ENCODE peak calls at places on chromosomes 5 and 9, in five cellular contexts. One of them, this sample, is unnamed.

GRCh38 chr5:174571662-174572397 is 152.6 kb upstream of the MSX2 start:
- DNase-seq in H1: no peak
- DNase-seq in K562: no peak
- DNase-seq in GM12878: no peak
- DNase-seq in HCT116: peak
- DNase-seq in this sample: peak

GRCh38 chr9:32525506-32525905 is 490 bp downstream of the RIGI start:
- DNase-seq in H1: no peak
- DNase-seq in HCT116: no peak
- DNase-seq in GM12878: peak
- DNase-seq in K562: no peak
- DNase-seq in this sample: no peak

GRCh38 chr5:132495063-132495671 is 4.6 kb upstream of the IRF1 start:
- DNase-seq in K562: no peak
- DNase-seq in HCT116: no peak
- DNase-seq in GM12878: no peak
- DNase-seq in H1: peak
- DNase-seq in this sample: no peak

GRCh38 chr5:137206030-137206715 is 293.0 kb downstream of the SPOCK1 start:
- DNase-seq in HCT116: no peak
- DNase-seq in K562: no peak
- DNase-seq in H1: no peak
- DNase-seq in GM12878: no peak
- DNase-seq in this sample: no peak

GRCh38 chr9:114343471-114344187 is 14.0 kb downstream of the ORM2 start:
- DNase-seq in GM12878: no peak
- DNase-seq in HCT116: no peak
- DNase-seq in H1: no peak
- DNase-seq in K562: no peak
- DNase-seq in this sample: no peak

GRCh38 chr5:95861858-95862561 is 39.5 kb upstream of the GLRX start:
- DNase-seq in H1: no peak
- DNase-seq in HCT116: no peak
- DNase-seq in K562: no peak
- DNase-seq in GM12878: no peak
- DNase-seq in this sample: no peak

GRCh38 chr5:9479361-9479760 is 66.5 kb downstream of the SEMA5A start:
- DNase-seq in H1: no peak
- DNase-seq in HCT116: no peak
- DNase-seq in GM12878: no peak
- DNase-seq in K562: no peak
- DNase-seq in this sample: no peak

GRCh38 chr5:178787889-178788288 is 57.4 kb upstream of the ZNF354A start:
- DNase-seq in HCT116: no peak
- DNase-seq in H1: no peak
- DNase-seq in K562: no peak
- DNase-seq in GM12878: no peak
- DNase-seq in this sample: no peak

GRCh38 chr5:92332039-92332438 is 948.9 kb upstream of the ARRDC3 start:
- DNase-seq in H1: no peak
- DNase-seq in K562: no peak
- DNase-seq in GM12878: no peak
- DNase-seq in HCT116: no peak
- DNase-seq in this sample: no peak

GRCh38 chr5:116488334-116488733 is 86.3 kb downstream of the SEMA6A start:
- DNase-seq in K562: no peak
- DNase-seq in GM12878: no peak
- DNase-seq in H1: no peak
- DNase-seq in HCT116: no peak
- DNase-seq in this sample: no peak

GRCh38 chr5:66653380-66653779 is 57.2 kb downstream of the MAST4 start:
- DNase-seq in GM12878: no peak
- DNase-seq in HCT116: no peak
- DNase-seq in H1: no peak
- DNase-seq in K562: no peak
- DNase-seq in this sample: no peak

GRCh38 chr5:124453221-124454032 is 293.0 kb downstream of the ZNF608 start:
- DNase-seq in K562: no peak
- DNase-seq in H1: no peak
- DNase-seq in GM12878: peak
- DNase-seq in HCT116: peak
- DNase-seq in this sample: no peak

GRCh38 chr5:65916636-65917035 is 9.7 kb upstream of the ERBIN start:
- DNase-seq in K562: no peak
- DNase-seq in HCT116: no peak
- DNase-seq in H1: no peak
- DNase-seq in GM12878: no peak
- DNase-seq in this sample: no peak

GRCh38 chr5:90747175-90747574 is 188.6 kb downstream of the ADGRV1 start:
- DNase-seq in GM12878: no peak
- DNase-seq in K562: peak
- DNase-seq in H1: no peak
- DNase-seq in HCT116: peak
- DNase-seq in this sample: no peak

GRCh38 chr9:129749575-129749974 is 3.3 kb downstream of the PTGES start:
- DNase-seq in GM12878: no peak
- DNase-seq in HCT116: no peak
- DNase-seq in H1: no peak
- DNase-seq in K562: no peak
- DNase-seq in this sample: no peak

GRCh38 chr9:129748249-129748648 is 4.6 kb downstream of the PTGES start:
- DNase-seq in H1: no peak
- DNase-seq in GM12878: no peak
- DNase-seq in K562: no peak
- DNase-seq in HCT116: no peak
- DNase-seq in this sample: no peak

GRCh38 chr9:129746092-129746760 is 6.6 kb downstream of the PTGES start:
- DNase-seq in H1: no peak
- DNase-seq in GM12878: no peak
- DNase-seq in K562: no peak
- DNase-seq in HCT116: no peak
- DNase-seq in this sample: no peak

GRCh38 chr9:129740666-129741464 is 12.0 kb downstream of the PTGES start:
- DNase-seq in K562: no peak
- DNase-seq in HCT116: no peak
- DNase-seq in H1: no peak
- DNase-seq in GM12878: no peak
- DNase-seq in this sample: no peak

GRCh38 chr9:129745186-129745585 is 7.7 kb downstream of the PTGES start:
- DNase-seq in K562: no peak
- DNase-seq in GM12878: no peak
- DNase-seq in H1: no peak
- DNase-seq in HCT116: no peak
- DNase-seq in this sample: no peak
- TF ChIP-seq SRF in K562: no peak
- TF ChIP-seq SRF in GM12878: no peak
- TF ChIP-seq SRF in H1: no peak
- TF ChIP-seq SRF in HCT116: no peak
- TF ChIP-seq SRF in this sample: no peak

GRCh38 chr5:72106922-72107873 is at the start of gene MAP1B:
- DNase-seq in H1: peak
- DNase-seq in GM12878: no peak
- DNase-seq in K562: peak
- DNase-seq in HCT116: no peak
- DNase-seq in this sample: peak
- TF ChIP-seq JUND in H1: peak
- TF ChIP-seq JUND in GM12878: no peak
- TF ChIP-seq JUND in K562: peak
- TF ChIP-seq JUND in HCT116: no peak
- TF ChIP-seq JUND in this sample: peak

DNA sequence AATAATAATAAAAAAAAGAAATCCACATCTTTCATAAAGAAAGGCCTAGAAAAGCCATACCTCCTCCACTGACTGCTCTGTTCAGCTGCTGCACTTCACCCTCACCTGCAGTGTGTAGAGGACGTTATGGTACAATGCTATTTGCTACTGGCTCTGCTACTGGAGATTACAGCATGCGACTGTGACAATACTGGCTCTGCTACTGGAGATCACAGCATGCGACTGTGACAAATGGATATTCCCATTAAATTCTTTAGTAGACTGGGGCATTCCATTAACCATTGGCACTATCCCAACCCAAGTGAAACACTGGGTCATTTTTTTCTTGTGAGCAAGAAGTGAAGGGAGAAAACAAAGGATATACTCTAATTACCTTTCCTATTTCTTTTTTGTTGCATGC is 1063.5 kb upstream of the DMAC1 start:
- DNase-seq in H1: no peak
- DNase-seq in HCT116: no peak
- DNase-seq in K562: no peak
- DNase-seq in GM12878: no peak
- DNase-seq in this sample: no peak
- TF ChIP-seq SRF in H1: no peak
- TF ChIP-seq SRF in HCT116: no peak
- TF ChIP-seq SRF in K562: no peak
- TF ChIP-seq SRF in GM12878: no peak
- TF ChIP-seq SRF in this sample: no peak

GRCh38 chr5:58670620-58671019 is 87.7 kb downstream of the RAB3C start:
- DNase-seq in GM12878: no peak
- DNase-seq in H1: no peak
- DNase-seq in K562: no peak
- DNase-seq in HCT116: no peak
- DNase-seq in this sample: no peak

GRCh38 chr5:58674070-58674469 is 91.2 kb downstream of the RAB3C start:
- DNase-seq in HCT116: no peak
- DNase-seq in H1: no peak
- DNase-seq in K562: no peak
- DNase-seq in GM12878: no peak
- DNase-seq in this sample: no peak

GRCh38 chr5:58672521-58672920 is 89.6 kb downstream of the RAB3C start:
- DNase-seq in H1: no peak
- DNase-seq in GM12878: no peak
- DNase-seq in K562: no peak
- DNase-seq in HCT116: no peak
- DNase-seq in this sample: no peak

GRCh38 chr5:58674711-58675110 is 91.8 kb downstream of the RAB3C start:
- DNase-seq in H1: no peak
- DNase-seq in K562: no peak
- DNase-seq in GM12878: no peak
- DNase-seq in HCT116: no peak
- DNase-seq in this sample: no peak

DNA sequence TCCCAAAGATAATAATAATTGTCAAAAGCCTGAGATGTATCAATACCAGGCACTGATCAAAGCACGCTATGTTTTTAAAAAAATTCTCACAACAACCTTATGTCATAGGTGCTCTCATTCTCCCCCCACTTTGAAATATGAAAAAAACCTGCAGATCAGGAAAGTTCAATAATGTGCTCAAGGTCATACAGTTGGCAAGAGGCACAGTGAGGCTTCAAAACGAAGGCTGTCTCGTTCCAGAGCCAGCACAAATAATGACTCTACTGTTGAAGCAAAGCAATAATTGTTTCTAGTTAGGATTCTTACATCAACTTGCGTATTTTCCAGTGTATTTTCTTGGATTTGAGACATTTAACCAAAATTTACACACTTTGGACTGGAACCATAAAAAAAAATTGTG is 88.3 kb downstream of the RAB3C start:
- DNase-seq in GM12878: no peak
- DNase-seq in HCT116: no peak
- DNase-seq in H1: no peak
- DNase-seq in K562: no peak
- DNase-seq in this sample: no peak
- TF ChIP-seq JUND in GM12878: no peak
- TF ChIP-seq JUND in HCT116: no peak
- TF ChIP-seq JUND in H1: no peak
- TF ChIP-seq JUND in K562: no peak
- TF ChIP-seq JUND in this sample: no peak

GRCh38 chr9:18474778-18475177 is 825 bp downstream of the ADAMTSL1 start:
- DNase-seq in H1: no peak
- DNase-seq in GM12878: no peak
- DNase-seq in HCT116: no peak
- DNase-seq in K562: no peak
- DNase-seq in this sample: no peak
- TF ChIP-seq SRF in H1: no peak
- TF ChIP-seq SRF in GM12878: no peak
- TF ChIP-seq SRF in HCT116: no peak
- TF ChIP-seq SRF in K562: no peak
- TF ChIP-seq SRF in this sample: no peak

DNA sequence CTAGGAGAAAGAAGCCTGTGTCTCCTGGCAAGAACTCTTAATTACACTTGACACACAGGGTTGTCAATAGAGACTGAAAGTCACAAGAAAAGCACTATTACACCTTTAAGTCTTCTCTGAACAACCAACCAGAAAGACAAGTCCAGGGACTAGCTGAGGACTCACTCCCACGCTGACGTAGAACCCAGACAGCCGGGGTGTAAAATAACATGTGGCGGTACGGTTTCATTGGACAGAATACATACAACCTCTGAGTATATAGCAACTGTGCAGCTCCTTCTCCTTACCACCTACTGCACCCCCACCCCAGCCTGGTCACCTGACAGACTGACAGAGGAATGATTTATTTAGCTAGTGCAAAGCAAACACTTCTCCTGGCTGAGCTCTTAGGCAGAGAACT is 103.4 kb upstream of the RASEF start:
- DNase-seq in GM12878: no peak
- DNase-seq in H1: no peak
- DNase-seq in K562: no peak
- DNase-seq in HCT116: no peak
- DNase-seq in this sample: peak
- TF ChIP-seq JUND in GM12878: no peak
- TF ChIP-seq JUND in H1: no peak
- TF ChIP-seq JUND in K562: no peak
- TF ChIP-seq JUND in HCT116: no peak
- TF ChIP-seq JUND in this sample: no peak

GRCh38 chr5:150342583-150342982 is 14.9 kb upstream of the TCOF1 start:
- DNase-seq in H1: no peak
- DNase-seq in K562: no peak
- DNase-seq in HCT116: no peak
- DNase-seq in GM12878: peak
- DNase-seq in this sample: no peak
- TF ChIP-seq SRF in H1: no peak
- TF ChIP-seq SRF in K562: no peak
- TF ChIP-seq SRF in HCT116: no peak
- TF ChIP-seq SRF in GM12878: no peak
- TF ChIP-seq SRF in this sample: no peak